ENCODE peak calls at places on chromosomes 13 and 19, in four cellular contexts. N is ureter; E is stimulated activated CD4-positive, alpha-beta T cell treated with anti-CD3 and anti-CD28 coated beads, Interleukin-12 subunit alpha, Interleukin-12 subunit beta, amount 100 ng/mL, for 4 hours; G is LHCN-M2. C is an unnamed sample.

GRCh38 chr19:42191855-42192254 is 25.6 kb downstream of the DEDD2 start:
- DNase-seq in E (no peak), N (peak), G (peak), C (peak)

GRCh38 chr13:76936736-76937135 is 11.6 kb upstream of the ACOD1 start:
- DNase-seq in E (no peak), G (no peak), N (no peak), C (no peak)

GRCh38 chr13:114282143-114282685 is 813 bp downstream of the UPF3A start:
- DNase-seq in N (peak), E (peak), G (no peak), C (no peak)

GRCh38 chr19:33458807-33459206 is 62.8 kb downstream of the PEPD start:
- DNase-seq in E (no peak), G (no peak), N (no peak), C (no peak)

GRCh38 chr19:35641515-35642151 is at the start of gene ETV2:
- DNase-seq in E (peak), G (no peak), N (no peak), C (no peak)

GRCh38 chr13:41107104-41107571 is 25.5 kb downstream of the KBTBD6 start:
- DNase-seq in G (no peak), N (no peak), E (no peak), C (no peak)

GRCh38 chr13:114021464-114022308 is 47.8 kb upstream of the C13orf46 start:
- DNase-seq in E (no peak), G (no peak), N (no peak), C (no peak)

GRCh38 chr19:45710731-45711130 is 18.3 kb downstream of the QPCTL start:
- DNase-seq in E (no peak), N (no peak), G (no peak), C (no peak)

GRCh38 chr13:33999830-34000605 is 182.1 kb downstream of the RFC3 start:
- DNase-seq in N (no peak), G (no peak), E (no peak), C (no peak)

GRCh38 chr13:28618595-28618994 is 40.3 kb upstream of the POMP start:
- DNase-seq in G (no peak), E (no peak), N (no peak), C (no peak)

GRCh38 chr13:29901714-29902631 is 51.6 kb upstream of the UBL3 start:
- DNase-seq in E (no peak), G (peak), N (no peak), C (peak)

GRCh38 chr13:100818706-100819105 is 144.1 kb upstream of the TMTC4 start:
- DNase-seq in N (no peak), G (no peak), E (no peak), C (peak)

GRCh38 chr19:16326401-16327130 is 1.9 kb downstream of the KLF2 start:
- DNase-seq in N (peak), G (no peak), E (no peak), C (no peak)

GRCh38 chr19:35845215-35846037 is 6.9 kb downstream of the NPHS1 start:
- DNase-seq in G (no peak), E (no peak), N (no peak), C (no peak)

GRCh38 chr13:113367020-113367560 is 3.2 kb upstream of the GRTP1 start:
- DNase-seq in G (no peak), N (no peak), E (no peak), C (no peak)

GRCh38 chr19:4058696-4059492 is 7.8 kb downstream of the ZBTB7A start:
- DNase-seq in G (no peak), N (no peak), E (no peak), C (no peak)

GRCh38 chr13:46480131-46480530 is 72.8 kb upstream of the LRCH1 start:
- DNase-seq in N (no peak), G (no peak), E (no peak), C (no peak)

GRCh38 chr13:93249259-93249917 is 22.8 kb downstream of the GPC6 start:
- DNase-seq in N (no peak), G (peak), E (no peak), C (peak)

GRCh38 chr13:94369862-94370491 is 109.5 kb downstream of the DCT start:
- DNase-seq in N (no peak), G (peak), E (no peak), C (no peak)

GRCh38 chr19:48102870-48103751 is 7.5 kb downstream of the PLA2G4C start:
- DNase-seq in G (peak), E (no peak), N (no peak), C (no peak)

GRCh38 chr13:38429916-38430315 is 80.3 kb downstream of the UFM1 start:
- DNase-seq in N (no peak), E (no peak), G (no peak), C (no peak)

GRCh38 chr13:109819851-109820250 is 33.5 kb upstream of the IRS2 start:
- DNase-seq in E (no peak), G (no peak), N (no peak), C (no peak)

GRCh38 chr13:87754097-87754496 is 82.9 kb downstream of the SLITRK5 start:
- DNase-seq in E (no peak), N (no peak), G (no peak), C (no peak)

GRCh38 chr13:24664726-24665409 is 15.3 kb upstream of the ATP12A start:
- DNase-seq in G (no peak), E (no peak), N (no peak), C (no peak)

GRCh38 chr19:55173717-55174409 is 6.2 kb downstream of the SYT5 start:
- DNase-seq in N (no peak), G (peak), E (peak), C (no peak)

GRCh38 chr13:53042897-53043296 is 14.3 kb downstream of the OLFM4 start:
- DNase-seq in N (no peak), E (no peak), G (no peak), C (no peak)

GRCh38 chr13:101231751-101232428 is 184.4 kb downstream of the NALCN start:
- DNase-seq in E (no peak), N (no peak), G (peak), C (no peak)

GRCh38 chr19:46674416-46675178 is 13.6 kb upstream of the DACT3 start:
- DNase-seq in G (no peak), E (no peak), N (no peak), C (no peak)

GRCh38 chr19:20660473-20660872 is 898 bp downstream of the ZNF626 start:
- DNase-seq in N (peak), G (no peak), E (no peak), C (no peak)

GRCh38 chr13:72062566-72062965 is 195.6 kb upstream of the DACH1 start:
- DNase-seq in G (peak), E (no peak), N (no peak), C (no peak)

GRCh38 chr13:108227651-108228272 is 9.6 kb downstream of the ABHD13 start:
- DNase-seq in E (no peak), G (peak), N (no peak), C (no peak)

GRCh38 chr13:106917024-106917491 is 349.1 kb upstream of the ARGLU1 start:
- DNase-seq in E (no peak), N (no peak), G (no peak), C (no peak)

GRCh38 chr19:18899624-18900560 is 3.9 kb upstream of the CERS1 start:
- DNase-seq in N (no peak), G (no peak), E (no peak), C (no peak)

GRCh38 chr13:21747456-21747855 is 76.6 kb downstream of the FGF9 start:
- DNase-seq in G (no peak), N (no peak), E (no peak), C (no peak)

GRCh38 chr19:33432408-33433170 is 59.1 kb downstream of the CEBPG start:
- DNase-seq in N (no peak), E (no peak), G (no peak), C (no peak)

GRCh38 chr19:2270157-2270571 is 11.8 kb downstream of the PEAK3 start:
- DNase-seq in G (no peak), N (no peak), E (peak), C (no peak)